ENCODE peak calls at places on chromosomes 2 and 18, in four cellular contexts. Q is uterus, F is DMS153, V is GM12892. X is an unnamed sample.

GRCh38 chr18:2293109-2293839 is 278.0 kb downstream of the METTL4 start:
- DNase-seq in F (no peak), V (no peak), Q (no peak), X (no peak)

GRCh38 chr2:210558708-210559107 is 2.3 kb downstream of the CPS1 start:
- DNase-seq in V (no peak), Q (no peak), F (no peak), X (no peak)

GRCh38 chr2:114464961-114465706 is 22.7 kb downstream of the DPP10 start:
- DNase-seq in F (no peak), V (no peak), Q (no peak), X (no peak)

GRCh38 chr2:170147576-170147975 is 30.4 kb upstream of the MYO3B start:
- DNase-seq in Q (no peak), F (no peak), V (no peak), X (no peak)

GRCh38 chr2:11499081-11499743 is 33.3 kb upstream of the E2F6 start:
- DNase-seq in F (no peak), Q (no peak), V (no peak), X (no peak)

GRCh38 chr2:46136953-46137352 is 160.3 kb upstream of the EPAS1 start:
- DNase-seq in V (no peak), F (no peak), Q (no peak), X (peak)

GRCh38 chr2:200079356-200079755 is 124.0 kb downstream of the MAIP1 start:
- DNase-seq in V (no peak), Q (no peak), F (no peak), X (no peak)

GRCh38 chr18:55811964-55812363 is 224.0 kb upstream of the TCF4 start:
- DNase-seq in V (no peak), F (peak), Q (no peak), X (no peak)

GRCh38 chr2:81060971-81061370 is 756.4 kb upstream of the LRRTM1 start:
- DNase-seq in F (no peak), Q (no peak), V (no peak), X (no peak)